ENCODE peak calls at places on chromosomes 3 and 15, in five cellular contexts. N is H1, D is GM23338, M is HepG2, V is GM12878. E is an unnamed sample.

GRCh38 chr3:8712045-8712870 is 21.3 kb upstream of the CAV3 start:
- DNase-seq in N (no peak), D (no peak), M (no peak), V (no peak), E (peak; percentile 3)

GRCh38 chr3:173690542-173690941 is 293.0 kb downstream of the NLGN1 start:
- DNase-seq in N (no peak), D (no peak), M (no peak), V (no peak), E (no peak)

GRCh38 chr3:27626596-27627118 is 95.5 kb downstream of the EOMES start:
- DNase-seq in N (no peak), D (no peak), M (peak; percentile 9), V (no peak), E (no peak)

GRCh38 chr3:38782148-38782547 is 33.9 kb downstream of the SCN10A start:
- DNase-seq in N (no peak), D (no peak), M (peak; percentile 30), V (no peak), E (no peak)

GRCh38 chr3:194869482-194870169 is 183.9 kb downstream of the FAM43A start:
- DNase-seq in N (no peak), D (no peak), M (no peak), V (no peak), E (no peak)

GRCh38 chr3:108301695-108302404 is 5.5 kb downstream of the HHLA2 start:
- DNase-seq in N (no peak), D (no peak), M (no peak), V (no peak), E (no peak)

GRCh38 chr3:183180105-183180763 is 17.7 kb upstream of the LAMP3 start:
- DNase-seq in N (peak; percentile 64), D (peak; percentile 50), M (no peak), V (no peak), E (no peak)

GRCh38 chr15:86915811-86916331 is 836.2 kb downstream of the AGBL1 start:
- DNase-seq in N (no peak), D (peak; percentile 76), M (peak; percentile 31), V (no peak), E (peak; percentile 7)

GRCh38 chr3:173725507-173725906 is 328.0 kb downstream of the NLGN1 start:
- DNase-seq in N (no peak), D (no peak), M (no peak), V (no peak), E (no peak)

GRCh38 chr3:64382171-64382570 is 156.9 kb upstream of the PRICKLE2 start:
- DNase-seq in N (no peak), D (no peak), M (no peak), V (no peak), E (no peak)

GRCh38 chr3:52247455-52248164 is 2.1 kb downstream of the PPM1M start:
- DNase-seq in N (no peak), D (no peak), M (no peak), V (no peak), E (no peak)

GRCh38 chr3:55587476-55587875 is 100.4 kb upstream of the WNT5A start:
- DNase-seq in N (no peak), D (no peak), M (no peak), V (no peak), E (no peak)

GRCh38 chr15:75578206-75578947 is 738 bp downstream of the PTPN9 start:
- DNase-seq in N (peak; percentile 63), D (peak; percentile 41), M (no peak), V (no peak), E (peak; percentile 53)

GRCh38 chr3:64685800-64686445 is 1.9 kb downstream of the ADAMTS9 start:
- DNase-seq in N (peak; percentile 88), D (peak; percentile 92), M (peak; percentile 13), V (no peak), E (peak; percentile 28)

GRCh38 chr3:138227650-138228049 is 40.5 kb downstream of the ARMC8 start:
- DNase-seq in N (no peak), D (no peak), M (no peak), V (no peak), E (no peak)

GRCh38 chr3:51940648-51941421 is 869 bp downstream of the RRP9 start:
- DNase-seq in N (no peak), D (no peak), M (no peak), V (no peak), E (no peak)

GRCh38 chr3:141921316-141921715 is 44.9 kb downstream of the ATP1B3 start:
- DNase-seq in N (no peak), D (no peak), M (no peak), V (no peak), E (no peak)

GRCh38 chr15:38154255-38154654 is 98.4 kb upstream of the SPRED1 start:
- DNase-seq in N (no peak), D (no peak), M (no peak), V (no peak), E (no peak)

GRCh38 chr15:62816342-62817059 is 226.0 kb upstream of the TPM1 start:
- DNase-seq in N (no peak), D (no peak), M (no peak), V (no peak), E (no peak)

GRCh38 chr3:54870423-54870822 is 57.4 kb downstream of the LRTM1 start:
- DNase-seq in N (no peak), D (peak; percentile 35), M (peak; percentile 14), V (no peak), E (peak; percentile 22)

GRCh38 chr15:71397377-71397776 is 282.1 kb downstream of the THSD4 start:
- DNase-seq in N (no peak), D (no peak), M (no peak), V (no peak), E (no peak)

GRCh38 chr15:57611938-57612337 is 20.2 kb downstream of the MYZAP start:
- DNase-seq in N (no peak), D (peak; percentile 43), M (peak; percentile 12), V (no peak), E (no peak)

GRCh38 chr3:99633887-99634558 is 4.4 kb upstream of the COL8A1 start:
- DNase-seq in N (no peak), D (peak; percentile 43), M (no peak), V (no peak), E (no peak)

GRCh38 chr15:33831646-33832045 is 136.7 kb upstream of the CHRM5 start:
- DNase-seq in N (no peak), D (no peak), M (no peak), V (no peak), E (no peak)

GRCh38 chr3:14491396-14492190 is 48.5 kb downstream of the GRIP2 start:
- DNase-seq in N (no peak), D (no peak), M (no peak), V (no peak), E (no peak)

GRCh38 chr3:54951405-54951804 is 23.5 kb upstream of the LRTM1 start:
- DNase-seq in N (peak; percentile 68), D (peak; percentile 77), M (peak; percentile 3), V (no peak), E (peak; percentile 25)

GRCh38 chr15:48191574-48192225 is at the start of gene CTXN2:
- DNase-seq in N (peak; percentile 54), D (peak; percentile 63), M (no peak), V (no peak), E (no peak)

DNA sequence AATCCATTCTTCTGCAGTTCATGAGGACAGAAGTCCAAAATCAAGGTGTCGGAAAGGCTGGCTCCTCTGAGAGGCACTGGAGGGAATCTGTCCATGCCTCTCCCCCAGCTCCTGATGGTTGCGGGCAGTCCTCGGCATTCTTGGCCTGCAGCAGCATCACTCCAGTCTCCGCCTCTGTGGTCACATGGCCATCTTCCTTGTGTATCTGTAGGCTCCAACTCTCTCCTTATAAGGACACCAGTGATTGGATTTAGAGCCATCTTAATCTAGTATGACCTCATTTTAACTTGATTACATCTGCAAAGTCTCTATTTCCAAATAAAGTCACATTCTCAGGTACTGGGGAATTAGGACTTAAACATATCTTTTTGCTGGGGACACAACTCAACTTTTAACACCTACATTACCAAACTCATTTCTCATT is 56.0 kb upstream of the FLNB start:
- DNase-seq in N (no peak), D (peak; percentile 81), M (peak; percentile 49), V (no peak), E (peak; percentile 22)
- TF ChIP-seq CREB1 in N (no peak), D (no peak), M (no peak), V (no peak), E (no peak)

GRCh38 chr3:69172058-69172457 is 49.7 kb upstream of the LMOD3 start:
- DNase-seq in N (no peak), D (no peak), M (no peak), V (no peak), E (no peak)
- H3K4me3 ChIP-seq in N (no peak overlapping the region), D (no peak overlapping the region), M (no peak overlapping the region), V (no peak overlapping the region), E (no peak overlapping the region)

DNA sequence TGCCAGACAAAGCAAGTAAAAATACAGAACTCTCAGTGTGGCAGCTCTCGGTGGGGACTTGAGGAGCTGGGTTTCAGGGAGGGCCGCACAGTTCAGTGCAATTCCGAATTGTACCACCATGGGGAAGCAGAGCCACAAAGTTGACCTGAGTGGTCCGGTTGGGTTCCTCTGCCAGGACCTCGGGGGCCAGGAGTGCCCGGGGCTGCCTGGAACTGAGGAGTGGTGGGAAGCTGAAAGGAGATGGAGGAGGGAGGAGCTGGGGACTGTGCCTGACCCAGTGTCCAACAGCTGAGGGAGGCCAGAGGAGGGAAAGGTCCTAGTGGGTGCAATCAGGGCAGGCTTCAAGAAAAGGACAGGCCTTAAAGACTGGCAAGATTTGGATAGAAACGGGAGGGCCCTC is 32.2 kb upstream of the TRH start:
- DNase-seq in N (peak; percentile 91), D (peak; percentile 93), M (peak; percentile 58), V (no peak), E (peak; percentile 54)
- TF ChIP-seq CREB1 in N (no peak), D (no peak), M (no peak), V (no peak), E (no peak)

GRCh38 chr15:84714372-84714771 is 1.6 kb downstream of the SEC11A start:
- DNase-seq in N (no peak), D (no peak), M (no peak), V (no peak), E (no peak)
- H3K4me3 ChIP-seq in N (peak overlapping the region; percentile 92), D (peak overlapping the region; percentile 100), M (peak overlapping the region; percentile 89), V (peak overlapping the region; percentile 70), E (peak overlapping the region; percentile 81)

DNA sequence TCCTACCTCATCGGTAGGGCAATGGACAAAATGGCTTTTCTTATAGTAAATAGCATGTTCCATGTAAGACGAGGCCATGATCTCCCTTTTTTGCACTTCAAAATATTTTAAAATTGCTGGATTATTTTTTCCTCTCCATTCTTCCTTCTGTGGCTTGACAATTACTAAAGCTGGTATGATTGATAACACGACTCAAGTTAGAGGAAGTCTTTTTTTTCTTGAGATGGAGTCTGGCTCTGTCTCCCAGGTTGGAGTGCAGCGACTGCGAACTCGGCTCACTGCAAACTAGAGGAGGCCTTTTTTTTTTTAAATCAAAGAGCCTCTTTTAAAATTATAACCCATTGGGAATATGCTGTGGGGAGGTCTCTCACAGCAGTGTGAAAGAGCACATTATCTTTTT is 124.5 kb upstream of the TBL1XR1 start:
- DNase-seq in N (no peak), D (no peak), M (no peak), V (no peak), E (no peak)
- TF ChIP-seq CREB1 in N (no peak), D (no peak), M (no peak), V (no peak), E (no peak)

E was measured in K562.